ENCODE peak calls at places on chromosomes 7 and 10, in seven cellular contexts. T is fibroblast of lung, C is nucleus accumbens, O is GM23248, L is type B pancreatic cell, Z is GOT3, B is left lung. W is an unnamed sample.

GRCh38 chr7:147298611-147299043 is 1182.0 kb downstream of the CNTNAP2 start:
- DNase-seq in T (peak), C (no peak), O (peak), L (no peak), Z (no peak), B (no peak), W (no peak)

GRCh38 chr7:39686261-39686924 is 63.0 kb downstream of the RALA start:
- DNase-seq in T (no peak), C (no peak), O (peak), L (no peak), Z (no peak), B (no peak), W (no peak)

GRCh38 chr7:117827861-117828260 is 45.4 kb downstream of the CTTNBP2 start:
- DNase-seq in T (peak), C (no peak), O (peak), L (no peak), Z (no peak), B (no peak), W (no peak)

GRCh38 chr10:73296946-73297345 is 44.5 kb upstream of the MRPS16 start:
- DNase-seq in T (no peak), C (no peak), O (no peak), L (no peak), Z (no peak), B (no peak), W (no peak)

GRCh38 chr10:34791947-34792346 is 23.1 kb downstream of the PARD3 start:
- DNase-seq in T (no peak), C (no peak), O (no peak), L (no peak), Z (no peak), B (no peak), W (no peak)

GRCh38 chr10:85548038-85548437 is 818.6 kb downstream of the GRID1 start:
- DNase-seq in T (peak), C (peak), O (peak), L (no peak), Z (no peak), B (no peak), W (peak)

GRCh38 chr7:152857272-152857671 is 97.7 kb downstream of the ACTR3B start:
- DNase-seq in T (no peak), C (no peak), O (no peak), L (no peak), Z (no peak), B (no peak), W (no peak)

GRCh38 chr7:159070422-159071148 is 74.1 kb downstream of the VIPR2 start:
- DNase-seq in T (no peak), C (no peak), O (no peak), L (no peak), Z (no peak), B (no peak), W (no peak)

GRCh38 chr10:100089241-100089640 is 7.6 kb upstream of the CPN1 start:
- DNase-seq in T (no peak), C (no peak), O (no peak), L (no peak), Z (no peak), B (no peak), W (peak)

W was measured in putamen.